ENCODE peak calls at places on chromosomes 16 and 17, in five cellular contexts. V is hepatocyte, Z is heart right ventricle, U is thoracic aorta, I is stomach. O is an unnamed sample. For H3K36me3, the result is how much of the 10 kb centered on the place peaks cover.

GRCh38 chr17:40550608-40551007 is 14.7 kb downstream of the CCR7 start:
- DNase-seq in V (no peak), I (peak), U (no peak), Z (peak), O (peak)

GRCh38 chr17:12613566-12613965 is 52.1 kb upstream of the MYOCD start:
- DNase-seq in Z (no peak), I (no peak), V (no peak), U (no peak), O (no peak)

GRCh38 chr17:65047939-65048338 is 8.6 kb downstream of the GNA13 start:
- DNase-seq in Z (no peak), U (no peak), V (no peak), I (no peak), O (no peak)

GRCh38 chr17:79595471-79595870 is 15.4 kb downstream of the RBFOX3 start:
- DNase-seq in U (no peak), V (no peak), Z (no peak), I (no peak), O (no peak)

GRCh38 chr17:41848788-41849187 is 11.2 kb downstream of the KLHL10 start:
- DNase-seq in Z (no peak), U (no peak), I (no peak), V (no peak), O (no peak)

GRCh38 chr16:88611220-88611821 is 27.1 kb upstream of the IL17C start:
- DNase-seq in U (no peak), V (no peak), Z (no peak), I (no peak), O (peak)

GRCh38 chr16:73909529-73910035 is 387.0 kb upstream of the PSMD7 start:
- DNase-seq in Z (no peak), I (no peak), U (no peak), V (no peak), O (no peak)

GRCh38 chr17:5078106-5079028 is at the start of gene ZFP3:
- DNase-seq in V (peak), Z (peak), U (no peak), I (peak), O (peak)

GRCh38 chr17:2090804-2091534 is 36.1 kb downstream of the HIC1 start:
- DNase-seq in I (no peak), U (no peak), Z (peak), V (peak), O (peak)

GRCh38 chr17:37182786-37183185 is 193.0 kb upstream of the C17orf78 start:
- DNase-seq in I (no peak), U (no peak), Z (no peak), V (no peak), O (no peak)

GRCh38 chr17:78774456-78774855 is 7.6 kb downstream of the CYTH1 start:
- DNase-seq in V (no peak), Z (no peak), U (no peak), I (no peak), O (no peak)

GRCh38 chr17:42050360-42051012 is at the start of gene C17orf113:
- DNase-seq in Z (peak), I (peak), V (peak), U (no peak), O (peak)

GRCh38 chr17:14355556-14355955 is 54.7 kb downstream of the HS3ST3B1 start:
- DNase-seq in I (no peak), Z (no peak), U (no peak), V (no peak), O (peak)

GRCh38 chr17:73801455-73802100 is 157.3 kb upstream of the SDK2 start:
- DNase-seq in V (no peak), Z (no peak), I (no peak), U (no peak), O (no peak)

GRCh38 chr17:5194346-5194745 is 2.7 kb upstream of the ZNF594 start:
- DNase-seq in V (no peak), U (no peak), Z (no peak), I (no peak), O (no peak)

GRCh38 chr16:66205287-66206167 is 161.0 kb upstream of the CDH5 start:
- DNase-seq in V (no peak), U (no peak), Z (no peak), I (no peak), O (peak)

GRCh38 chr16:12271006-12271405 is 294.5 kb downstream of the SNX29 start:
- DNase-seq in Z (no peak), U (no peak), I (no peak), V (peak), O (peak)

GRCh38 chr17:15513859-15514446 is 46.5 kb upstream of the CDRT4 start:
- DNase-seq in I (no peak), U (no peak), V (peak), Z (no peak), O (peak)

GRCh38 chr16:65049679-65050078 is 72.2 kb downstream of the CDH11 start:
- DNase-seq in Z (no peak), V (no peak), U (no peak), I (no peak), O (no peak)

GRCh38 chr17:80586464-80587228 is 42.0 kb downstream of the RPTOR start:
- DNase-seq in V (no peak), Z (no peak), U (no peak), I (no peak), O (no peak)

GRCh38 chr17:21089933-21090888 is 36.6 kb upstream of the DHRS7B start:
- DNase-seq in Z (no peak), U (no peak), I (no peak), V (no peak), O (no peak)

GRCh38 chr16:55189975-55190636 is 133.9 kb upstream of the IRX6 start:
- DNase-seq in U (no peak), Z (no peak), I (no peak), V (no peak), O (no peak)

GRCh38 chr16:22424161-22424937 is 49.9 kb upstream of the CDR2 start:
- DNase-seq in V (no peak), U (peak), I (no peak), Z (peak), O (peak)
- H3K4me3 ChIP-seq in V (no peak), U (peak), I (no peak), Z (no peak), O (no peak)

DNA sequence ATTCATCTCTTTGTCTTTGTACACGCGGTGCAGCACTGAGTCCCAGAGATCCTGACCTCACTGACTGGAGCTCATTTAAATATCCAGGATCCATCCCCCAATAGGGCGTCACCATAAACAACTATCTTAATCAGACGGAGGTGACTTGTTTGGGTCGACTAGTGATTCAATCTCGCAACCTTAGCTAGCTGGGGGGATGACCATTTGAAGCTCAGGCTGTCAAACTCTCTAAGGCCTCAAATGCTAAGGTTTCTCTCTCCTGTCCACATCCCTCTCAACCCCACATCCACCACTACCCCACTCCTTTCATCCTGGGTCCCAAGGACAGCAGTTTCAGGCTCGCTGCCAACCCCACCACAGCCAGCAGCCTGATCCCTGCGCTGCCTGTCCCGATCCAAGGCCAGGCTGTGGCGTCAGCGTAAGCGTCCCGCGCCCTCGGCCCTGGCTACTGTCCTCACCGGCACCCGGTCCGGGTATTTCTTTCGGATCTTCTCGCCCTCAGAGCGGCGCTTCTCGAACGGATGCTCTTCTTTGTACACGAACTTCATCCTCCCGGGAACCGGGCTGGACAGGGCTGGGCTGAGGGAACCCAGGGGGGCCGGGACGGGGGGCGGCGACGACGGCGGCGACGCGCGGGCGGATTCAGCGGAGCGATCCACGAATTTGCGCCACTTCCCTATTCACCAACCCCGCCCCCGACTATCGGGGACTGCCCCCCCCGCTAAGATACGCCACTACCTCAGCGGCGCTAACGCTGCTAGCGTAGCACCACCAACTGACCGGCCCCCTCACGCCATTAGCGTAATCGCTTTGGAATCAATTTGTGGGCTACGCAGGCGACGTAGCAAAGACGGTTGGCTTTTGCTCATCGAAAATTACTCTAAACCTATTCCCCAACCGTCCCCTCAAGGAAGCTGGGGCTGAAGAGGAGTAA is at the start of gene GABARAP:
- DNase-seq in V (peak), Z (peak), U (peak), I (peak), O (peak)
- TF ChIP-seq CTCF in V (no peak), Z (no peak), U (no peak), I (no peak), O (no peak)

GRCh38 chr17:83088451-83089321 is 9.3 kb downstream of the METRNL start:
- DNase-seq in V (no peak), U (no peak), Z (no peak), I (no peak), O (no peak)
- H3K36me3 ChIP-seq in V (under half), U (under half), Z (under half), I (under half), O (under half)

DNA sequence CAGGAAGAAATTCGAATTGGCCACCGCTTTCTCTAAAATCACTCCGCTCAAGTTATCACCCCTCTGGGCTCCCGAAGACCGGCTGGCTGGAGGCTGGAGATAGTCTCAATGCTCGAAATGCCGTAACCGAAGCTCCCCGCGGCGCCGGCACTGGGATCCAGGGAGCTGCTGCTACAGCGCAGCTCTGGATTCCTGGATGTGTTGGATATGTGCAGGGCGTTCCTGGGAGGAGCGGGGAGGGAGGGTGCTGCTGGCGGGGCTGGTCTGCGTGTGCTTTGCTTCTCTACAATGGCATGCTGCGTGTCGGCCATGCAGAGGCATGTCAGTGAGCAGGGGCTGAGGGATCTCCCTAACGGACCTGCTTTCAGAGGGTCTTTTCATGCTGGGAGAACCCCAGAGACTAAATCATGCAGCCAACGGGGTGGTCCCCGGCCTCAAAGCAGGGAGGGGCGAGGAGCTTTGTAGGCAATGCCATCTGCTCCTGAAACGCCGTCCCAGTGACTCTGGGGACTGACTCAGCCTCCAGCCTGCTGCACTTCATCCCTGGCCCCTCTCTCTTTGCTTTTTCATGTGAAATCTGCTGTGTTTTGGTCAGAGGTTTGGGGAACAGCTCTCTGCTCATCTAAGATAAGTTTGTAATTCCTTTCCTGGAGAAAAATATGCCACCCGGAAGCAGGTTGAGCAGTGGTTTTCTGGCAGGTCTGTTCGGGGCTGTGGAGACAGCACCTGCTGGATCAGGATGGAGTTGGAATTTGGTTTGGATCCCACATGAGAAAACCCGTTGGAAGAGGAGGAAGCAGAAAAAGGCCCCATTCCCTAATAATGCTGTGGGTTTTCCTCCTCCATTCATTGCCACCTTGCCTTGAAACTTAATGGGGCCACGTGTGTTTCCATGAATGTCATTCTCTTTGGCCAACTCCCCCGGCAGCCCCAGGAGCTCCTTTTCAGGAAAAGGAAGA is 311.4 kb downstream of the SEC14L1 start:
- DNase-seq in Z (peak), I (peak), V (peak), U (no peak), O (peak)
- H3K4me3 ChIP-seq in Z (peak), I (peak), V (peak), U (peak), O (peak)

O was measured in endodermal cell.